ENCODE peak calls at places on chromosomes 5 and 9, in seven cellular contexts. N, J, L, A, Z, E and D are unnamed samples.

GRCh38 chr9:19998153-19998552 is 209.3 kb upstream of the SLC24A2 start:
- DNase-seq in J (peak), E (no peak), A (no peak), L (no peak), N (no peak), Z (no peak), D (no peak)

GRCh38 chr5:157469687-157470086 is 9.7 kb downstream of the NIPAL4 start:
- DNase-seq in Z (no peak), N (no peak), E (no peak), J (no peak), A (no peak), L (no peak), D (no peak)

GRCh38 chr9:4417578-4418325 is 72.5 kb upstream of the SLC1A1 start:
- DNase-seq in N (no peak), E (no peak), Z (no peak), J (no peak), L (no peak), A (no peak), D (no peak)

GRCh38 chr5:73321757-73322452 is 126.7 kb downstream of the FOXD1 start:
- DNase-seq in L (no peak), N (no peak), Z (no peak), E (no peak), A (no peak), J (no peak), D (no peak)

GRCh38 chr9:132768932-132769894 is 98.9 kb downstream of the GTF3C4 start:
- DNase-seq in E (peak), Z (peak), L (peak), A (peak), J (peak), N (no peak), D (peak)

GRCh38 chr5:121156565-121156964 is 692.5 kb downstream of the PRR16 start:
- DNase-seq in E (no peak), Z (no peak), N (no peak), L (no peak), J (no peak), A (no peak), D (no peak)

GRCh38 chr9:98520221-98520920 is 188.4 kb downstream of the GABBR2 start:
- DNase-seq in E (no peak), L (no peak), A (no peak), Z (no peak), N (no peak), J (no peak), D (no peak)

GRCh38 chr9:76459691-76460635 is 981 bp downstream of the GCNT1 start:
- DNase-seq in N (no peak), L (peak), A (no peak), Z (peak), J (no peak), E (peak), D (no peak)

GRCh38 chr5:180323929-180324632 is 29.1 kb downstream of the GFPT2 start:
- DNase-seq in L (no peak), J (no peak), Z (no peak), A (no peak), E (no peak), N (no peak), D (no peak)

GRCh38 chr5:12277504-12278192 is 373.4 kb upstream of the CTNND2 start:
- DNase-seq in L (no peak), A (no peak), N (no peak), Z (no peak), E (no peak), J (no peak), D (no peak)

GRCh38 chr5:155529366-155529765 is 515.8 kb downstream of the KIF4B start:
- DNase-seq in Z (no peak), L (no peak), A (no peak), N (no peak), J (no peak), E (no peak), D (no peak)

GRCh38 chr9:72524820-72525539 is 3.6 kb downstream of the TMC1 start:
- DNase-seq in N (no peak), E (peak), L (peak), J (peak), A (no peak), Z (no peak), D (no peak)